ENCODE peak calls at places on chromosomes 3 and 15, in five cellular contexts. One of them, this sample, is unnamed.

GRCh38 chr3:38454884-38455638 is 1.4 kb downstream of the ACVR2B start:
- DNase-seq in activated naive CD4-positive, alpha-beta T cell: no peak
- DNase-seq in amniotic stem cell: no peak
- DNase-seq in activated CD8-positive, alpha-beta T cell treated with anti-CD3 and anti-CD28 coated beads for 36 hours: peak
- DNase-seq in activated CD4-positive, alpha-beta T cell treated with anti-CD3 and anti-CD28 coated beads, Interleukin-2, amount 50 U/mL, for 1 hour: peak
- DNase-seq in this sample: no peak

GRCh38 chr3:11445883-11446282 is 173.7 kb downstream of the ATG7 start:
- DNase-seq in activated naive CD4-positive, alpha-beta T cell: no peak
- DNase-seq in amniotic stem cell: no peak
- DNase-seq in activated CD8-positive, alpha-beta T cell treated with anti-CD3 and anti-CD28 coated beads for 36 hours: no peak
- DNase-seq in activated CD4-positive, alpha-beta T cell treated with anti-CD3 and anti-CD28 coated beads, Interleukin-2, amount 50 U/mL, for 1 hour: no peak
- DNase-seq in this sample: no peak

GRCh38 chr15:90322531-90322930 is 29.6 kb upstream of the ZNF774 start:
- DNase-seq in activated naive CD4-positive, alpha-beta T cell: no peak
- DNase-seq in amniotic stem cell: no peak
- DNase-seq in activated CD8-positive, alpha-beta T cell treated with anti-CD3 and anti-CD28 coated beads for 36 hours: no peak
- DNase-seq in activated CD4-positive, alpha-beta T cell treated with anti-CD3 and anti-CD28 coated beads, Interleukin-2, amount 50 U/mL, for 1 hour: no peak
- DNase-seq in this sample: no peak

GRCh38 chr3:53085476-53085875 is 39.6 kb upstream of the SFMBT1 start:
- DNase-seq in activated naive CD4-positive, alpha-beta T cell: no peak
- DNase-seq in amniotic stem cell: no peak
- DNase-seq in activated CD8-positive, alpha-beta T cell treated with anti-CD3 and anti-CD28 coated beads for 36 hours: no peak
- DNase-seq in activated CD4-positive, alpha-beta T cell treated with anti-CD3 and anti-CD28 coated beads, Interleukin-2, amount 50 U/mL, for 1 hour: no peak
- DNase-seq in this sample: no peak

GRCh38 chr15:58244546-58244945 is 106.4 kb downstream of the AQP9 start:
- DNase-seq in activated naive CD4-positive, alpha-beta T cell: no peak
- DNase-seq in amniotic stem cell: no peak
- DNase-seq in activated CD8-positive, alpha-beta T cell treated with anti-CD3 and anti-CD28 coated beads for 36 hours: no peak
- DNase-seq in activated CD4-positive, alpha-beta T cell treated with anti-CD3 and anti-CD28 coated beads, Interleukin-2, amount 50 U/mL, for 1 hour: no peak
- DNase-seq in this sample: no peak

GRCh38 chr3:173058229-173058628 is 82.8 kb downstream of the SPATA16 start:
- DNase-seq in activated naive CD4-positive, alpha-beta T cell: no peak
- DNase-seq in amniotic stem cell: no peak
- DNase-seq in activated CD8-positive, alpha-beta T cell treated with anti-CD3 and anti-CD28 coated beads for 36 hours: no peak
- DNase-seq in activated CD4-positive, alpha-beta T cell treated with anti-CD3 and anti-CD28 coated beads, Interleukin-2, amount 50 U/mL, for 1 hour: no peak
- DNase-seq in this sample: no peak

GRCh38 chr3:161066926-161067325 is 38.2 kb downstream of the B3GALNT1 start:
- DNase-seq in activated naive CD4-positive, alpha-beta T cell: no peak
- DNase-seq in amniotic stem cell: no peak
- DNase-seq in activated CD8-positive, alpha-beta T cell treated with anti-CD3 and anti-CD28 coated beads for 36 hours: no peak
- DNase-seq in activated CD4-positive, alpha-beta T cell treated with anti-CD3 and anti-CD28 coated beads, Interleukin-2, amount 50 U/mL, for 1 hour: no peak
- DNase-seq in this sample: no peak

GRCh38 chr15:76426941-76427340 is 90.4 kb downstream of the ISL2 start:
- DNase-seq in activated naive CD4-positive, alpha-beta T cell: no peak
- DNase-seq in amniotic stem cell: no peak
- DNase-seq in activated CD8-positive, alpha-beta T cell treated with anti-CD3 and anti-CD28 coated beads for 36 hours: no peak
- DNase-seq in activated CD4-positive, alpha-beta T cell treated with anti-CD3 and anti-CD28 coated beads, Interleukin-2, amount 50 U/mL, for 1 hour: no peak
- DNase-seq in this sample: no peak

GRCh38 chr3:44045476-44046275 is 196.0 kb upstream of the TOPAZ1 start:
- DNase-seq in activated naive CD4-positive, alpha-beta T cell: no peak
- DNase-seq in amniotic stem cell: no peak
- DNase-seq in activated CD8-positive, alpha-beta T cell treated with anti-CD3 and anti-CD28 coated beads for 36 hours: peak
- DNase-seq in activated CD4-positive, alpha-beta T cell treated with anti-CD3 and anti-CD28 coated beads, Interleukin-2, amount 50 U/mL, for 1 hour: no peak
- DNase-seq in this sample: peak

GRCh38 chr3:55282994-55283393 is 204.1 kb downstream of the WNT5A start:
- DNase-seq in activated naive CD4-positive, alpha-beta T cell: no peak
- DNase-seq in amniotic stem cell: no peak
- DNase-seq in activated CD8-positive, alpha-beta T cell treated with anti-CD3 and anti-CD28 coated beads for 36 hours: no peak
- DNase-seq in activated CD4-positive, alpha-beta T cell treated with anti-CD3 and anti-CD28 coated beads, Interleukin-2, amount 50 U/mL, for 1 hour: no peak
- DNase-seq in this sample: no peak

GRCh38 chr3:104388624-104389023 is 978.1 kb upstream of the ALCAM start:
- DNase-seq in activated naive CD4-positive, alpha-beta T cell: no peak
- DNase-seq in amniotic stem cell: no peak
- DNase-seq in activated CD8-positive, alpha-beta T cell treated with anti-CD3 and anti-CD28 coated beads for 36 hours: no peak
- DNase-seq in activated CD4-positive, alpha-beta T cell treated with anti-CD3 and anti-CD28 coated beads, Interleukin-2, amount 50 U/mL, for 1 hour: no peak
- DNase-seq in this sample: no peak

GRCh38 chr3:36403661-36404060 is 23.4 kb downstream of the STAC start:
- DNase-seq in activated naive CD4-positive, alpha-beta T cell: no peak
- DNase-seq in amniotic stem cell: no peak
- DNase-seq in activated CD8-positive, alpha-beta T cell treated with anti-CD3 and anti-CD28 coated beads for 36 hours: no peak
- DNase-seq in activated CD4-positive, alpha-beta T cell treated with anti-CD3 and anti-CD28 coated beads, Interleukin-2, amount 50 U/mL, for 1 hour: no peak
- DNase-seq in this sample: no peak

GRCh38 chr15:101044625-101045235 is 125.6 kb downstream of the LRRK1 start:
- DNase-seq in activated naive CD4-positive, alpha-beta T cell: no peak
- DNase-seq in amniotic stem cell: no peak
- DNase-seq in activated CD8-positive, alpha-beta T cell treated with anti-CD3 and anti-CD28 coated beads for 36 hours: no peak
- DNase-seq in activated CD4-positive, alpha-beta T cell treated with anti-CD3 and anti-CD28 coated beads, Interleukin-2, amount 50 U/mL, for 1 hour: no peak
- DNase-seq in this sample: no peak

GRCh38 chr3:58271901-58272501 is 34.0 kb upstream of the RPP14 start:
- DNase-seq in activated naive CD4-positive, alpha-beta T cell: no peak
- DNase-seq in amniotic stem cell: peak
- DNase-seq in activated CD8-positive, alpha-beta T cell treated with anti-CD3 and anti-CD28 coated beads for 36 hours: peak
- DNase-seq in activated CD4-positive, alpha-beta T cell treated with anti-CD3 and anti-CD28 coated beads, Interleukin-2, amount 50 U/mL, for 1 hour: no peak
- DNase-seq in this sample: no peak

GRCh38 chr3:118080886-118081285 is 953.8 kb downstream of the IGSF11 start:
- DNase-seq in activated naive CD4-positive, alpha-beta T cell: no peak
- DNase-seq in amniotic stem cell: no peak
- DNase-seq in activated CD8-positive, alpha-beta T cell treated with anti-CD3 and anti-CD28 coated beads for 36 hours: no peak
- DNase-seq in activated CD4-positive, alpha-beta T cell treated with anti-CD3 and anti-CD28 coated beads, Interleukin-2, amount 50 U/mL, for 1 hour: no peak
- DNase-seq in this sample: no peak

GRCh38 chr3:67044955-67045354 is 46.8 kb downstream of the KBTBD8 start:
- DNase-seq in activated naive CD4-positive, alpha-beta T cell: no peak
- DNase-seq in amniotic stem cell: no peak
- DNase-seq in activated CD8-positive, alpha-beta T cell treated with anti-CD3 and anti-CD28 coated beads for 36 hours: no peak
- DNase-seq in activated CD4-positive, alpha-beta T cell treated with anti-CD3 and anti-CD28 coated beads, Interleukin-2, amount 50 U/mL, for 1 hour: no peak
- DNase-seq in this sample: no peak

GRCh38 chr15:65083262-65083701 is 6.7 kb downstream of the KBTBD13 start:
- DNase-seq in activated naive CD4-positive, alpha-beta T cell: no peak
- DNase-seq in amniotic stem cell: no peak
- DNase-seq in activated CD8-positive, alpha-beta T cell treated with anti-CD3 and anti-CD28 coated beads for 36 hours: no peak
- DNase-seq in activated CD4-positive, alpha-beta T cell treated with anti-CD3 and anti-CD28 coated beads, Interleukin-2, amount 50 U/mL, for 1 hour: no peak
- DNase-seq in this sample: no peak

GRCh38 chr3:34957707-34958106 is 681.6 kb upstream of the ARPP21 start:
- DNase-seq in activated naive CD4-positive, alpha-beta T cell: no peak
- DNase-seq in amniotic stem cell: peak
- DNase-seq in activated CD8-positive, alpha-beta T cell treated with anti-CD3 and anti-CD28 coated beads for 36 hours: no peak
- DNase-seq in activated CD4-positive, alpha-beta T cell treated with anti-CD3 and anti-CD28 coated beads, Interleukin-2, amount 50 U/mL, for 1 hour: no peak
- DNase-seq in this sample: no peak

GRCh38 chr15:62472616-62473299 is 307.7 kb upstream of the C2CD4B start:
- DNase-seq in activated naive CD4-positive, alpha-beta T cell: no peak
- DNase-seq in amniotic stem cell: no peak
- DNase-seq in activated CD8-positive, alpha-beta T cell treated with anti-CD3 and anti-CD28 coated beads for 36 hours: no peak
- DNase-seq in activated CD4-positive, alpha-beta T cell treated with anti-CD3 and anti-CD28 coated beads, Interleukin-2, amount 50 U/mL, for 1 hour: no peak
- DNase-seq in this sample: no peak

GRCh38 chr15:50138391-50138790 is 19.4 kb upstream of the ATP8B4 start:
- DNase-seq in activated naive CD4-positive, alpha-beta T cell: no peak
- DNase-seq in amniotic stem cell: no peak
- DNase-seq in activated CD8-positive, alpha-beta T cell treated with anti-CD3 and anti-CD28 coated beads for 36 hours: no peak
- DNase-seq in activated CD4-positive, alpha-beta T cell treated with anti-CD3 and anti-CD28 coated beads, Interleukin-2, amount 50 U/mL, for 1 hour: no peak
- DNase-seq in this sample: no peak

This sample was measured in GM18507.